ENCODE peak calls at places on chromosomes 5 and 9, in six cellular contexts. R is hepatocyte, U is GM23338, T is neural progenitor cell, D is GM23248, V is HCT116. M is an unnamed sample. For H3K4me1, the result is how much of the 10 kb centered on the place peaks cover.

GRCh38 chr5:142881727-142882126 is 111.5 kb downstream of the ARHGAP26 start:
- DNase-seq in R (no peak), D (peak), U (peak), T (peak), V (no peak), M (no peak)

GRCh38 chr5:370311-370958 is 48.9 kb downstream of the AHRR start:
- DNase-seq in V (no peak), T (no peak), D (no peak), R (no peak), U (no peak), M (no peak)

GRCh38 chr9:109536859-109537258 is 38.8 kb upstream of the PTPN3 start:
- DNase-seq in D (no peak), V (no peak), R (no peak), T (no peak), U (no peak), M (no peak)

GRCh38 chr9:70539007-70539406 is 124.5 kb upstream of the KLF9 start:
- DNase-seq in D (no peak), U (no peak), T (no peak), V (no peak), R (no peak), M (no peak)

GRCh38 chr5:10275460-10275859 is 25.4 kb downstream of the CCT5 start:
- DNase-seq in R (no peak), V (no peak), T (no peak), D (no peak), U (no peak), M (no peak)

GRCh38 chr5:82312373-82312856 is 34.3 kb upstream of the RPS23 start:
- DNase-seq in V (peak), U (peak), R (peak), T (peak), D (peak), M (peak)

GRCh38 chr5:153584561-153585359 is 94.3 kb downstream of the GRIA1 start:
- DNase-seq in T (no peak), D (no peak), V (no peak), U (no peak), R (no peak), M (no peak)

GRCh38 chr5:56003633-56004032 is 8.9 kb upstream of the IL6ST start:
- DNase-seq in T (no peak), U (no peak), D (peak), R (no peak), V (no peak), M (no peak)

GRCh38 chr5:55072668-55073067 is 29.8 kb upstream of the GZMA start:
- DNase-seq in D (peak), U (no peak), T (no peak), R (no peak), V (no peak), M (no peak)

GRCh38 chr9:121298689-121299112 is 30.7 kb downstream of the GSN start:
- DNase-seq in T (peak), R (no peak), D (peak), U (peak), V (no peak), M (no peak)

GRCh38 chr5:102450313-102450990 is 48.3 kb downstream of the SLCO6A1 start:
- DNase-seq in V (peak), D (peak), U (peak), R (no peak), T (peak), M (no peak)

GRCh38 chr5:179621551-179621971 is 1.9 kb downstream of the HNRNPH1 start:
- DNase-seq in R (no peak), D (no peak), T (no peak), U (no peak), V (no peak), M (no peak)

GRCh38 chr5:159990506-159990905 is 18.4 kb upstream of the TTC1 start:
- DNase-seq in T (no peak), V (no peak), U (no peak), R (no peak), D (peak), M (no peak)

GRCh38 chr9:755454-756381 is 85.8 kb upstream of the DMRT1 start:
- DNase-seq in R (peak), U (no peak), D (peak), T (no peak), V (peak), M (no peak)

GRCh38 chr5:75389430-75389829 is 52.4 kb downstream of the HMGCR start:
- DNase-seq in D (no peak), U (no peak), R (no peak), V (no peak), T (no peak), M (no peak)

GRCh38 chr9:110750272-110750671 is 81.7 kb downstream of the MUSK start:
- DNase-seq in D (peak), U (no peak), V (no peak), R (no peak), T (no peak), M (no peak)

GRCh38 chr9:136178061-136178772 is 26.7 kb downstream of the LHX3 start:
- DNase-seq in R (no peak), D (no peak), T (no peak), U (no peak), V (no peak), M (no peak)

GRCh38 chr5:71533614-71534013 is 53.5 kb upstream of the MCCC2 start:
- DNase-seq in V (peak), R (no peak), U (no peak), T (no peak), D (peak), M (peak)

GRCh38 chr5:176180339-176180738 is 57.9 kb upstream of the SIMC1 start:
- DNase-seq in T (no peak), U (no peak), V (no peak), R (no peak), D (peak), M (no peak)

GRCh38 chr9:116073826-116074225 is 79.8 kb upstream of the PAPPA start:
- DNase-seq in U (no peak), D (peak), V (no peak), R (no peak), T (no peak), M (no peak)

GRCh38 chr9:2679011-2679410 is 38.3 kb upstream of the KCNV2 start:
- DNase-seq in D (peak), U (no peak), V (no peak), T (no peak), R (no peak), M (no peak)

GRCh38 chr9:133115604-133116345 is 5.3 kb downstream of the RALGDS start:
- DNase-seq in V (no peak), D (peak), T (no peak), U (no peak), R (no peak), M (no peak)

GRCh38 chr5:122933926-122934325 is 88.5 kb downstream of the SNX24 start:
- DNase-seq in T (no peak), U (no peak), D (no peak), R (no peak), V (no peak), M (no peak)

GRCh38 chr9:12801663-12802062 is 26.8 kb downstream of the LURAP1L start:
- DNase-seq in R (no peak), T (no peak), D (no peak), U (no peak), V (no peak), M (no peak)

GRCh38 chr5:176466245-176466871 is 18.2 kb downstream of the FAF2 start:
- DNase-seq in U (no peak), D (peak), T (no peak), V (no peak), R (peak), M (no peak)

GRCh38 chr5:68251386-68251785 is 35.8 kb downstream of the PIK3R1 start:
- DNase-seq in D (no peak), R (no peak), T (no peak), U (no peak), V (no peak), M (no peak)

DNA sequence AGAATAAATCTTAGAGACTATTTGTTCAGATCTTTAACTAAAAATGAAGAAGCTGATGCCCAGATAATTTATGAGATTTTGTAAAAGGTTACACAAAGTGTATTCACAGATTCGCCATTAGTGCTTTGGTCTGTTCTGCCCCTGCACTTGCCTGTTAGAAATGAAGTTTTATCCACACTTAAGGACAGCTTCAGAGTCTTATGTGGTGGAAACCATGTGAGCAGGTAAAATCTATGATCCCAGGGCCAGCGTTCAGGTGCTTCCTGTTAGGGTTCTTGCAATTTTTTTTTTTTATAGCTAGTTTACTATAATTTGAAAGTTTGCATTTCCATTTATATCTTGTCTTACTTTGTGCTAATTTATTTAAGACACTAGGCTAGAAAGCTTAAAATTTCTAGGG is 561.6 kb downstream of the PRR16 start:
- DNase-seq in T (no peak), U (no peak), R (no peak), D (no peak), V (no peak), M (no peak)
- H3K27ac ChIP-seq in T (no peak), U (no peak), R (no peak), D (no peak), V (no peak), M (no peak)

GRCh38 chr9:97077465-97078295 is 38.7 kb upstream of the CTSV start:
- DNase-seq in T (no peak), D (no peak), V (no peak), R (no peak), U (peak), M (no peak)

GRCh38 chr9:97075289-97075870 is 36.4 kb upstream of the CTSV start:
- DNase-seq in R (no peak), D (no peak), V (no peak), U (no peak), T (no peak), M (no peak)

GRCh38 chr9:97067490-97067889 is 28.5 kb upstream of the CTSV start:
- DNase-seq in V (no peak), T (no peak), D (no peak), U (no peak), R (no peak), M (no peak)

GRCh38 chr9:97076238-97076637 is 37.3 kb upstream of the CTSV start:
- DNase-seq in D (no peak), T (no peak), R (no peak), V (no peak), U (peak), M (no peak)

GRCh38 chr9:97072285-97072770 is 33.4 kb upstream of the CTSV start:
- DNase-seq in R (peak), D (no peak), T (no peak), U (no peak), V (no peak), M (no peak)
- TF ChIP-seq EZH2phosphoT487 in R (no peak), D (no peak), T (no peak), U (no peak), V (no peak), M (no peak)

GRCh38 chr9:128310461-128310860 is 11.8 kb downstream of the TRUB2 start:
- DNase-seq in U (no peak), V (no peak), T (no peak), D (no peak), R (no peak), M (no peak)

GRCh38 chr9:128304151-128304970 is 17.9 kb downstream of the TRUB2 start:
- DNase-seq in V (no peak), R (no peak), D (peak), T (no peak), U (no peak), M (no peak)

GRCh38 chr9:128314697-128315096 is 7.5 kb downstream of the TRUB2 start:
- DNase-seq in T (no peak), V (no peak), D (no peak), U (no peak), R (no peak), M (no peak)

GRCh38 chr9:128304971-128305288 is 17.3 kb downstream of the TRUB2 start:
- DNase-seq in R (no peak), T (no peak), U (no peak), D (peak), V (no peak), M (no peak)

GRCh38 chr9:128309551-128309950 is 12.7 kb downstream of the TRUB2 start:
- DNase-seq in U (no peak), T (no peak), V (no peak), D (no peak), R (no peak), M (no peak)
- H3K4me1 ChIP-seq in U (under half), T (under half), V (half or more), D (under half), R (under half), M (under half)

GRCh38 chr5:83955916-83956315 is 235.3 kb upstream of the HAPLN1 start:
- DNase-seq in U (no peak), D (peak), V (no peak), R (no peak), T (no peak), M (no peak)

GRCh38 chr5:83956386-83956785 is 235.7 kb upstream of the HAPLN1 start:
- DNase-seq in U (no peak), R (no peak), D (peak), V (no peak), T (no peak), M (no peak)

DNA sequence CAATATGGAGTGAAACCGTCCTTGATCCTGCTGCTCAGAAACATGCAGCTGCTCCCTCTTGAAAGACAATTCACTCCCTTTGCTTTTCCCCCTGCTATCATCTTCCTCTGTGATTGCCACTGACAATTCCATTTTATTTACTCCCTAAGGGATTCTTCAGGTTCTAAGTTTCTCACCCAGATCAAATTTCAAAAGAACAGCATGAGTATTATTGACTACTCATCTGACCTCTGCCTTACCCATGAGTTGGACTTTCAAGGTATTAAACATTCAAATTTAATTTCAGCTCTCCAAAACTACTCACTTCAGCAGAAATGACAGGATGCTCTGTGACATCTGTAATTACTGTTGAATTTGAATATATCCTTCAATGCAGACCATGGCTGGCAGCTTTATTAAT is 236.5 kb upstream of the HAPLN1 start:
- DNase-seq in U (peak), D (peak), R (no peak), V (no peak), T (no peak), M (no peak)
- H3K27ac ChIP-seq in U (no peak), D (no peak), R (no peak), V (no peak), T (no peak), M (no peak)

GRCh38 chr5:80191397-80191796 is 64.5 kb downstream of the SERINC5 start:
- DNase-seq in T (no peak), R (no peak), U (no peak), V (no peak), D (no peak), M (no peak)

GRCh38 chr5:80191991-80192398 is 63.9 kb downstream of the SERINC5 start:
- DNase-seq in U (peak), R (no peak), D (peak), V (no peak), T (peak), M (peak)

GRCh38 chr5:80192507-80193241 is 63.2 kb downstream of the SERINC5 start:
- DNase-seq in U (no peak), R (no peak), T (peak), V (no peak), D (peak), M (peak)

GRCh38 chr5:80194470-80194869 is 61.4 kb downstream of the SERINC5 start:
- DNase-seq in T (no peak), D (no peak), R (no peak), U (no peak), V (no peak), M (peak)

DNA sequence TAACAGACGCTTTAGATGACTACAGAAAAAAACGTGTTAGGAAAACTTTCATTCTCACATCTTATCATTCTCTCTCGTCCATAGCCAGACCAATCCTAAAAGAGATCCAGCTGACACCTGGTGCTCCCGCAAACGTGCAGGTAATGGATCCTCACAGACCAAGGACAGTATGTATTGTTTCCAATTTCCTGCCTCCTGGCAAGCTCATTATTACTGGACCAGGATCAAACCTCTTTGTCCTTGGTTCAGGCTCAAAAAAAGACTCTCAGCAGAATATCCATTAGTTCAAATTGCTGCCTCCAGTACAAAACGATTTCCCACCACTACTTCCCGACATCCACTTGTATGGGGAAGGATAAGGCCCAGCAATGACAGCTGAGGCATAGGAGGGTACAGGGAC is 62.4 kb downstream of the SERINC5 start:
- DNase-seq in T (peak), R (no peak), D (no peak), U (no peak), V (no peak), M (no peak)
- TF ChIP-seq EZH2phosphoT487 in T (peak), R (no peak), D (no peak), U (no peak), V (no peak), M (no peak)

GRCh38 chr9:22169732-22170131 is 160.6 kb upstream of the CDKN2B start:
- DNase-seq in T (no peak), R (no peak), U (no peak), D (no peak), V (no peak), M (peak)
- H3K4me1 ChIP-seq in T (under half), R (under half), U (under half), D (under half), V (under half), M (under half)

GRCh38 chr9:107667700-107668099 is 178.1 kb upstream of the KLF4 start:
- DNase-seq in R (no peak), D (no peak), U (no peak), V (no peak), T (no peak), M (no peak)
- H3K27ac ChIP-seq in R (no peak), D (no peak), U (no peak), V (no peak), T (no peak), M (no peak)

GRCh38 chr5:170332058-170332457 is 34.5 kb upstream of the LCP2 start:
- DNase-seq in T (no peak), V (no peak), R (no peak), D (no peak), U (no peak), M (no peak)

GRCh38 chr5:170337055-170337454 is 39.5 kb upstream of the LCP2 start:
- DNase-seq in T (peak), D (no peak), U (no peak), R (no peak), V (no peak), M (no peak)

GRCh38 chr5:170330568-170331054 is 33.0 kb upstream of the LCP2 start:
- DNase-seq in V (no peak), R (no peak), T (no peak), D (no peak), U (no peak), M (no peak)

GRCh38 chr5:170336065-170336464 is 38.5 kb upstream of the LCP2 start:
- DNase-seq in R (no peak), V (no peak), T (no peak), D (no peak), U (no peak), M (no peak)

DNA sequence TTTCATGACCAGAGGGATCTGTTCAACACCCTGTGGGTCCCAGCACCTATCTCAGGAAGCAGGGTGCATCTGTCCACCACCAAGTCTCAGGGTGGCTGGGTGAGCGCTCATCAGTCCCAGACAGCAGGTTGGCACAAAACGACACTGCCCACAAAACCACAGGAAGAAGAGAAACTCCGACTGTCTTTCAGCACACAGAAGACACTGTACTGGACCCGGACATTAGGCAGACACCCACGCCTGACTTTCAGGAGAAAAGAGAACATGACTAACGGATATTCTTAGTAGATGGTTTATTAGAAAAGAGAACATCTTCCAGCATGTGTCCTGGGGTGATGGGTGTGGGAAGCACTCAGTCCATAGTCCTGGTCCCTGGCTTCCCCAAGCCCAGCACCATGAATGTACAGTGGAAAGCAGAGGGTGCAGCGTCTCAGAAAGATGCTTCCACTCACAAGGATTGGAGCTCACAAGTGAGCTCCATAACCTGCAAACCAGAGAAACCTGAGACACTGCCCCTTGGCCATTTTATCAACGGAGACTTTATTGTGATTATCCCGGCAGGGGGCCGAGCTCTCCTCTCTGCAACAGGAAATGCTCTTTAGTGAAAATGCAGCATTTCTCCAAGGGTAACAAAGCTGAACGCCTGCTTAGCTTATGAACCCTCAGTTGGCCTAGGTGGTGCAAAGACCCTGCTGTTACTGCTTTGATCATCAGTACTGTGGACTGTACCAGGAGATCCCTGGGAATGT is 35.8 kb upstream of the LCP2 start:
- DNase-seq in D (peak), V (no peak), R (no peak), U (peak), T (peak), M (no peak)
- TF ChIP-seq EZH2phosphoT487 in D (no peak), V (no peak), R (no peak), U (no peak), T (no peak), M (no peak)

DNA sequence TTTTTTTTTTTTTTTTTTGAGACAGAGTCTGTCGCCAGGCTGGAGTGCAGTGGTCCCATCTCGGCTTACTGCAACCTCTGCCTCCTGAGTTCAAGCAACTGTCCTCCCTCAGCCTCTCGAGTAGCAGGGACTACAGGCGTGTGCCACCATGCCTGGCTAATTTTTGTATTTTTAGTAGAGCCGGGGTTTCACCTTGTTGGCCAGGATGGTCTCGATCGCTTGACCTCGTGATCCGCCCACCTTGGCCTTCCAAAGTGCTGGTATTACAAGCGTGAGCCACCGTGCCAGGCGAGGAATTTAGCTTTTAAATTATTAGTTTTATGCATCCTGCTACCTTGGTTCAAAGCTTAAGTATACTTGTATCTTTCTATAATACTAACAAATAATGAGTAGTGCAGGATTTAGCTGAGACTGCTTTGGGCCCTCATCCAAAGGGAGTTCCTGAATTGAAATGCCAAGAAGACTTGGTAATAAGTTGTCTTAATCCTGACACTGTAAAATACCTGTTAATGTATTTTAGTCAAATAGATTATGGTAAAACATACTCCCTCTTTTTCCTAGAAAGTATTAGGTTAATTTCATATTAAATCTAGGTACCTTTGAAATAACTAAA is 5.0 kb downstream of the CDC42SE2 start:
- DNase-seq in R (no peak), U (no peak), T (no peak), D (peak), V (no peak), M (no peak)
- H3K4me1 ChIP-seq in R (under half), U (under half), T (under half), D (under half), V (under half), M (half or more)

M was measured in OCI-LY7.